ENCODE peak calls at places on chromosomes 7 and 10, in four cellular contexts. M, T, B and Z are unnamed samples.

GRCh38 chr7:112067205-112067604 is 139.0 kb downstream of the DOCK4 start:
- DNase-seq in T (no peak), M (no peak), B (no peak), Z (no peak)

GRCh38 chr10:52258791-52259427 is 55.2 kb upstream of the DKK1 start:
- DNase-seq in T (no peak), B (no peak), M (no peak), Z (peak)

GRCh38 chr10:86075512-86075911 is 291.1 kb downstream of the GRID1 start:
- DNase-seq in M (no peak), B (no peak), T (no peak), Z (no peak)

GRCh38 chr7:101125989-101126650 is 784 bp upstream of the SERPINE1 start:
- DNase-seq in T (peak), B (no peak), M (no peak), Z (peak)

GRCh38 chr7:38658916-38659315 is 27.7 kb upstream of the AMPH start:
- DNase-seq in B (no peak), M (no peak), T (no peak), Z (no peak)

GRCh38 chr10:27713906-27714305 is 31.7 kb downstream of the MKX start:
- DNase-seq in M (no peak), B (no peak), T (no peak), Z (peak)

GRCh38 chr10:15168296-15168780 is at the start of gene NMT2:
- DNase-seq in M (no peak), B (no peak), T (no peak), Z (no peak)

GRCh38 chr7:16975712-16976111 is 93.9 kb upstream of the AGR3 start:
- DNase-seq in B (no peak), M (no peak), T (no peak), Z (no peak)

GRCh38 chr10:103888113-103888841 is 29.7 kb downstream of the STN1 start:
- DNase-seq in B (no peak), T (peak), M (no peak), Z (peak)

GRCh38 chr7:12422449-12423320 is 19.0 kb upstream of the VWDE start:
- DNase-seq in M (no peak), B (no peak), T (no peak), Z (no peak)

GRCh38 chr7:36600869-36601530 is 123.3 kb downstream of the AOAH start:
- DNase-seq in M (no peak), T (no peak), B (no peak), Z (peak)

GRCh38 chr10:5252177-5253037 is 55.8 kb downstream of the AKR1C4 start:
- DNase-seq in T (no peak), B (no peak), M (no peak), Z (peak)

GRCh38 chr10:109922976-109923921 is at the start of gene XPNPEP1:
- DNase-seq in B (peak), T (peak), M (peak), Z (peak)

GRCh38 chr10:61159253-61159652 is 215.3 kb upstream of the RHOBTB1 start:
- DNase-seq in B (no peak), T (no peak), M (no peak), Z (no peak)

GRCh38 chr10:120998251-120998650 is 147.1 kb downstream of the WDR11 start:
- DNase-seq in B (no peak), M (no peak), T (no peak), Z (no peak)

GRCh38 chr10:53403688-53404087 is 631.1 kb upstream of the MBL2 start:
- DNase-seq in M (no peak), T (peak), B (no peak), Z (peak)

GRCh38 chr10:98030093-98030821 is at the start of gene CRTAC1:
- DNase-seq in T (peak), B (no peak), M (peak), Z (no peak)

GRCh38 chr7:31307941-31308340 is 32.6 kb downstream of the NEUROD6 start:
- DNase-seq in M (no peak), B (no peak), T (no peak), Z (no peak)

GRCh38 chr10:58851606-58852005 is 324.8 kb upstream of the PHYHIPL start:
- DNase-seq in T (no peak), M (no peak), B (no peak), Z (no peak)

GRCh38 chr7:155885162-155886160 is 73.2 kb upstream of the SHH start:
- DNase-seq in M (peak), B (no peak), T (peak), Z (peak)

GRCh38 chr7:131883769-131884168 is 327.3 kb upstream of the PODXL start:
- DNase-seq in M (no peak), B (no peak), T (no peak), Z (no peak)

GRCh38 chr7:137142376-137142775 is 201.2 kb downstream of the PTN start:
- DNase-seq in T (no peak), M (no peak), B (no peak), Z (no peak)

GRCh38 chr10:110841767-110842267 is 29.9 kb upstream of the PDCD4 start:
- DNase-seq in T (no peak), M (no peak), B (no peak), Z (no peak)

GRCh38 chr7:110568388-110568787 is 522.5 kb upstream of the LRRN3 start:
- DNase-seq in T (no peak), M (no peak), B (no peak), Z (no peak)

GRCh38 chr10:59606551-59606961 is 103.1 kb downstream of the SLC16A9 start:
- DNase-seq in M (no peak), T (no peak), B (no peak), Z (peak)

GRCh38 chr7:31410265-31410664 is 69.7 kb upstream of the NEUROD6 start:
- DNase-seq in B (no peak), T (no peak), M (no peak), Z (peak)

DNA sequence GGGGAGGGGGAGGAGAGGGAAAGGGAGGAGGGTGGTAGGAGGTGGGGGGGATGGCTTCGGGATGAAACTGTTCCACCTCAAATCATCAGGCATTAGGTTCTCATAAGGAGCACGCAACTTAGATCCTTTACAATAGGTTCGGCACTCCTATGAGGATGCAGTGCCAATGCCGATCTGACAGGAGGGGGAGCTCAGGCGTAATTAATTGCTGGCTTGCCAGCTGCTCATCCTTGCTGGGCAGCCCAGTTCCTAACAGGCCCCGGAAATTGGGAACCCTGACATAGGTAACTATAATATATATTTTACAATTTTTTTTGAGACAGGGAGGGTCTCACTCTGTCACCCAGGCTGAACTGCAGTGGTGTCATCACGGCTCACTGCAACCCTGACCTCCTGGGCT is 118.8 kb upstream of the SFMBT2 start:
- DNase-seq in T (no peak), M (peak), B (no peak), Z (no peak)
- TF ChIP-seq CTCF in T (peak), M (peak), B (no peak), Z (no peak)

GRCh38 chr10:43437141-43437860 is 390 bp downstream of the ZNF487 start:
- DNase-seq in T (no peak), B (no peak), M (no peak), Z (no peak)

GRCh38 chr10:43440782-43441134 is 3.8 kb downstream of the ZNF487 start:
- DNase-seq in B (no peak), M (no peak), T (no peak), Z (no peak)

GRCh38 chr10:43436291-43437140 is at the start of gene ZNF487:
- DNase-seq in B (peak), T (peak), M (peak), Z (peak)
- TF ChIP-seq CTCF in B (no peak), T (no peak), M (no peak), Z (peak)

GRCh38 chr7:44244282-44244681 is 43.5 kb downstream of the YKT6 start:
- DNase-seq in T (no peak), M (peak), B (peak), Z (no peak)
- TF ChIP-seq CTCF in T (peak), M (peak), B (peak), Z (peak)

GRCh38 chr7:127551941-127552340 is 33.5 kb downstream of the GCC1 start:
- DNase-seq in B (no peak), M (no peak), T (no peak), Z (no peak)

GRCh38 chr7:127546313-127546712 is 39.1 kb downstream of the GCC1 start:
- DNase-seq in B (no peak), T (no peak), M (no peak), Z (no peak)

GRCh38 chr7:127550247-127550646 is 35.1 kb downstream of the GCC1 start:
- DNase-seq in T (no peak), M (no peak), B (no peak), Z (no peak)
- TF ChIP-seq CTCF in T (no peak), M (peak), B (no peak), Z (peak)

GRCh38 chr10:16843252-16843870 is 26.1 kb upstream of the RSU1 start:
- DNase-seq in T (peak), B (no peak), M (no peak), Z (peak)
- TF ChIP-seq CTCF in T (peak), B (peak), M (peak), Z (peak)